ENCODE peak calls at places on chromosome 5, in five cellular contexts. T is DND-41, J is adipocyte, F is SJSA1, K is upper lobe of right lung. Y is an unnamed sample. For H3K4me1, the result is how much of the 10 kb centered on the place peaks cover.

GRCh38 chr5:32098291-32098690 is 75.8 kb downstream of the GOLPH3 start:
- DNase-seq in J (no peak), K (no peak), T (no peak), F (no peak), Y (no peak)

GRCh38 chr5:1212881-1213280 is 11.5 kb downstream of the SLC6A19 start:
- DNase-seq in K (no peak), F (no peak), J (no peak), T (no peak), Y (no peak)

GRCh38 chr5:143195496-143195895 is 208.0 kb downstream of the NR3C1 start:
- DNase-seq in J (peak), T (no peak), F (no peak), K (no peak), Y (no peak)

GRCh38 chr5:38148021-38148625 is 110.2 kb upstream of the EGFLAM start:
- DNase-seq in K (no peak), F (no peak), J (no peak), T (no peak), Y (no peak)

GRCh38 chr5:96350678-96351077 is 82.4 kb downstream of the PCSK1 start:
- DNase-seq in J (peak), F (no peak), K (no peak), T (no peak), Y (no peak)

GRCh38 chr5:3601929-3602712 is 6.5 kb downstream of the IRX1 start:
- DNase-seq in J (no peak), T (no peak), K (no peak), F (no peak), Y (no peak)

GRCh38 chr5:133527311-133527710 is 85.0 kb downstream of the FSTL4 start:
- DNase-seq in T (no peak), K (no peak), J (peak), F (no peak), Y (no peak)

GRCh38 chr5:95984287-95984938 is 22.8 kb upstream of the ELL2 start:
- DNase-seq in T (no peak), K (no peak), F (peak), J (peak), Y (no peak)

GRCh38 chr5:55749387-55749786 is 11.5 kb downstream of the DDX4 start:
- DNase-seq in J (no peak), T (no peak), F (no peak), K (no peak), Y (no peak)

GRCh38 chr5:115033861-115034260 is 135.8 kb downstream of the TRIM36 start:
- DNase-seq in T (no peak), K (no peak), F (no peak), J (peak), Y (no peak)

GRCh38 chr5:139458580-139459407 is 3.7 kb downstream of the ECSCR start:
- DNase-seq in T (peak), F (no peak), J (peak), K (no peak), Y (peak)

GRCh38 chr5:67199859-67200258 is 3.3 kb upstream of the CD180 start:
- DNase-seq in F (no peak), J (no peak), K (no peak), T (no peak), Y (no peak)

GRCh38 chr5:14167211-14167845 is 24.2 kb downstream of the TRIO start:
- DNase-seq in T (no peak), F (no peak), J (no peak), K (no peak), Y (no peak)

GRCh38 chr5:43275391-43275790 is 37.8 kb downstream of the HMGCS1 start:
- DNase-seq in T (no peak), K (no peak), J (no peak), F (no peak), Y (no peak)

GRCh38 chr5:143494162-143494561 is 90.7 kb upstream of the NR3C1 start:
- DNase-seq in T (no peak), K (no peak), F (no peak), J (peak), Y (no peak)

GRCh38 chr5:55604611-55605067 is 69.9 kb upstream of the PLPP1 start:
- DNase-seq in F (peak), J (peak), T (no peak), K (no peak), Y (no peak)

GRCh38 chr5:159203351-159203750 is 6.0 kb downstream of the RNF145 start:
- DNase-seq in K (no peak), F (no peak), T (no peak), J (no peak), Y (no peak)

GRCh38 chr5:3925935-3926334 is 330.3 kb downstream of the IRX1 start:
- DNase-seq in T (no peak), K (no peak), F (no peak), J (no peak), Y (no peak)

GRCh38 chr5:150112211-150113046 is 26.1 kb upstream of the CSF1R start:
- DNase-seq in K (peak), T (no peak), J (peak), F (peak), Y (peak)

GRCh38 chr5:65480306-65480865 is 1.3 kb downstream of the ADAMTS6 start:
- DNase-seq in K (peak), T (peak), J (peak), F (peak), Y (no peak)

GRCh38 chr5:51986733-51987132 is 603.5 kb downstream of the ISL1 start:
- DNase-seq in F (no peak), K (no peak), T (no peak), J (no peak), Y (no peak)

GRCh38 chr5:159510282-159510681 is 180.0 kb upstream of the IL12B start:
- DNase-seq in J (peak), T (no peak), F (peak), K (peak), Y (no peak)

GRCh38 chr5:150295172-150295611 is 5.6 kb upstream of the CAMK2A start:
- DNase-seq in J (peak), F (peak), K (peak), T (no peak), Y (no peak)

GRCh38 chr5:137617806-137618205 is 118.1 kb downstream of the KLHL3 start:
- DNase-seq in T (no peak), K (no peak), J (peak), F (peak), Y (no peak)

GRCh38 chr5:107680799-107681198 is 10.1 kb upstream of the EFNA5 start:
- DNase-seq in T (no peak), J (no peak), F (no peak), K (no peak), Y (no peak)

GRCh38 chr5:16483361-16483760 is 17.8 kb upstream of the ZNF622 start:
- DNase-seq in F (no peak), J (no peak), T (no peak), K (no peak), Y (no peak)

GRCh38 chr5:133727636-133728035 is 115.3 kb upstream of the FSTL4 start:
- DNase-seq in K (no peak), J (no peak), F (no peak), T (no peak), Y (no peak)

GRCh38 chr5:154397652-154398406 is 48.0 kb upstream of the SAP30L start:
- DNase-seq in T (no peak), K (no peak), J (no peak), F (no peak), Y (no peak)

GRCh38 chr5:177132504-177133118 is 962 bp upstream of the NSD1 start:
- DNase-seq in T (no peak), J (no peak), F (no peak), K (no peak), Y (peak)
- H3K4me1 ChIP-seq in T (under half), J (under half), F (under half), K (under half), Y (half or more)

GRCh38 chr5:172838151-172838875 is 4.3 kb downstream of the ERGIC1 start:
- DNase-seq in T (no peak), K (no peak), F (no peak), J (no peak), Y (no peak)
- H3K4me3 ChIP-seq in T (no peak), K (peak), F (no peak), J (no peak), Y (peak)

DNA sequence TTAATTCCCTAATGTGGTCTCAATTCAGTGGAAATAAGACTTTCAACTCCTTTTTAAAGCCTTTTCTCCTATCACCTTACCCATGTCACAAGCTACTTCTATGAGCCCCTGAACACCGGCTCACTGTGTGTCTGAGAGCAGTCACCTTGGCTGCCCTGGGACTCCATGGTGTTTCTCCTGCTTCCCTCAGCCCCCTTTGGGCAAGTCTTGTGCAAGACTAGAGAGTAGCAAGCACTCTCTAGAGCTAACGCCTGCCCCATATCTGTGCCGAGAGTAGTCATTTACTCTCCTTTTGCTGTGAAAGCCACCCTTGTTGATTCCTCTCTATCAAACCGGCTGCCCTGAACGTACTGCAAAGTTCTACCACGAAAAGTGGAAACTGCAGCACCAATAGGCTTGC is 77.9 kb upstream of the DAB2 start:
- DNase-seq in F (no peak), K (no peak), T (no peak), J (no peak), Y (no peak)
- H3K4me1 ChIP-seq in F (under half), K (under half), T (under half), J (half or more), Y (under half)

GRCh38 chr5:177997846-177998245 is 1.8 kb upstream of the PROP1 start:
- DNase-seq in F (no peak), T (no peak), K (no peak), J (no peak), Y (no peak)
- H3K4me3 ChIP-seq in F (no peak), T (no peak), K (no peak), J (no peak), Y (no peak)

GRCh38 chr5:135239461-135240282 is 159.4 kb downstream of the MACROH2A1 start:
- DNase-seq in J (peak), K (peak), F (no peak), T (no peak), Y (no peak)

GRCh38 chr5:135241536-135241935 is 157.5 kb downstream of the MACROH2A1 start:
- DNase-seq in T (no peak), F (no peak), K (peak), J (no peak), Y (peak)

GRCh38 chr5:135240283-135240633 is 158.8 kb downstream of the MACROH2A1 start:
- DNase-seq in K (no peak), T (no peak), J (no peak), F (no peak), Y (no peak)

GRCh38 chr5:135242021-135242480 is 157.0 kb downstream of the MACROH2A1 start:
- DNase-seq in J (peak), K (peak), F (peak), T (no peak), Y (no peak)

GRCh38 chr5:135240781-135241360 is 158.2 kb downstream of the MACROH2A1 start:
- DNase-seq in K (peak), F (no peak), T (no peak), J (no peak), Y (no peak)
- H3K4me1 ChIP-seq in K (under half), F (under half), T (under half), J (half or more), Y (under half)

DNA sequence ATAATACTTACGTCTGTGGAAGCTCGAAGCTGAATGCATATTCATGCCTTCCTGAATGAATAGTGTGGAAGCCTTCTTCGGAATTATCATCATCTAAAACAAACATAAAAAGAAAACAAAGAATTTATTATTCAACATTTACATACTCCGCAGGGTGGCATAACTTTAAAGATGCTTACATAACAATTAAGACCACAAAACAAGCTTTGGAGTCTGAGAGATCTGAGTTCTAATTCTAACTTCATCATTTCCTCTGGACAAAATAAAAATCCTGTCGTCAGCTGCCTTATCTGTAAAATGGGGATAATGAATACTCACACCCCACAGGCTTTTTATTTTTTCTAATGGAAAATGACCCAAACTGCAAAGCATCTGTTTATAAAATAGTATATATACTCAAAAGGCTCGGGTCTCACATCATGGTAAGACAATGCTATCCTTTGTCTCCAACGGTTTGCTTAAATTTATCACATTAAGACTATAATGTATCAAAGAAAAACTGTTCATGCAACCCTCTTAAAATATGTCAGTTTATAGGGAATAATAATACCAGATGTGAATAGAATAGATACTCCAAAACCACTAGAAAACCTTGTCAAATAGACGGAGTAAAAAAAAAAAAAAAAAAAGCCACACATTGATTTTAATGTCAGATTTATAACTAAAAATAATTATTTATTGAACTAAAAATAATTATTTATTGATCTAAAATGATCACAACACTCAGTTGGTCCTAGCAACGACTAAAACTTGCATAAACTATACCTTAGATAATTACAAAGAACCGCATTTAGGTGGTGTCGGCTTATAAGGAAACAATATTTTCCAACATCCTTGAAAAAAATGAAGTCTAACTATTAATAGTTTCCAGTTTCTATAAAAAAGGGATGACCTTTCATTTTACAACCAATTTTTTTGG is 4.2 kb downstream of the ARRDC3 start:
- DNase-seq in K (no peak), F (peak), T (no peak), J (peak), Y (no peak)
- H3K4me3 ChIP-seq in K (peak), F (peak), T (peak), J (peak), Y (peak)

GRCh38 chr5:132389051-132389331 is 19.5 kb downstream of the SLC22A5 start:
- DNase-seq in F (no peak), T (no peak), J (peak), K (no peak), Y (no peak)
- H3K4me1 ChIP-seq in F (half or more), T (under half), J (under half), K (under half), Y (under half)

GRCh38 chr5:61840354-61840753 is 465.7 kb upstream of the KIF2A start:
- DNase-seq in J (no peak), T (no peak), F (no peak), K (no peak), Y (no peak)

GRCh38 chr5:61837788-61838187 is 468.2 kb upstream of the KIF2A start:
- DNase-seq in T (no peak), J (no peak), K (no peak), F (no peak), Y (no peak)

GRCh38 chr5:61842840-61843239 is 463.2 kb upstream of the KIF2A start:
- DNase-seq in J (no peak), F (no peak), T (no peak), K (no peak), Y (no peak)
- H3K4me3 ChIP-seq in J (no peak), F (no peak), T (no peak), K (no peak), Y (no peak)

DNA sequence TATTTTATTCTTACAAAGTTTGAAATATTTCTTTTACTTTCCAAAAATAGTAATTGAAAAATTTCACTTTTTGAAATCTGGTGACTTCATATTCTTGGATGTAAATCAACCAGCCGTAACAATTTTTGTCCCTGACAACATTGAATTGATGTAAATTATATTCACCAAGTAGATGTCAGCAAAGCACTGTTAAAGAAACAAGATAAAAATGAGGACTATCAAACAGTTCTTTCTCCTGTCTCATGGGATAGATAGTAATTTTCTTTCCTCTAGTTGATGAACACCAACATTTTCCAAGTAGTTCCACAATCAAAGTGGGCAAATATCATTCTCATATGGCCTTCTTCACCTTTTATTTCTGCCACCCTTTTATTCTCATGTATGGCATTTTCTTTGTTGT is 1461.9 kb downstream of the MAT2B start:
- DNase-seq in F (no peak), T (no peak), K (no peak), J (no peak), Y (no peak)
- H3K4me1 ChIP-seq in F (under half), T (under half), K (under half), J (under half), Y (under half)

GRCh38 chr5:18686253-18686652 is 1052.0 kb downstream of the TAF11L14 start:
- DNase-seq in K (no peak), T (no peak), J (no peak), F (no peak), Y (no peak)
- H3K4me3 ChIP-seq in K (no peak), T (no peak), J (no peak), F (no peak), Y (no peak)